ENCODE peak calls at places on chromosome 2, in four cellular contexts. One of them, this sample, is unnamed.

GRCh38 chr2:190965580-190966222 is 48.3 kb downstream of the STAT1 start:
- DNase-seq in K562: no peak
- DNase-seq in GM12878: no peak
- DNase-seq in HepG2: peak; percentile 13
- DNase-seq in this sample: no peak

GRCh38 chr2:239299218-239299939 is 101.4 kb downstream of the HDAC4 start:
- DNase-seq in K562: no peak
- DNase-seq in GM12878: no peak
- DNase-seq in HepG2: peak; percentile 87
- DNase-seq in this sample: no peak

GRCh38 chr2:64646007-64646880 is 7.5 kb downstream of the SERTAD2 start:
- DNase-seq in K562: peak; percentile 91
- DNase-seq in GM12878: peak; percentile 69
- DNase-seq in HepG2: peak; percentile 63
- DNase-seq in this sample: peak; percentile 41

GRCh38 chr2:43219383-43220228 is 6.8 kb downstream of the ZFP36L2 start:
- DNase-seq in K562: peak; percentile 93
- DNase-seq in GM12878: peak; percentile 80
- DNase-seq in HepG2: peak; percentile 87
- DNase-seq in this sample: peak; percentile 93

GRCh38 chr2:226124548-226125011 is 675.0 kb downstream of the IRS1 start:
- DNase-seq in K562: no peak
- DNase-seq in GM12878: no peak
- DNase-seq in HepG2: peak; percentile 56
- DNase-seq in this sample: no peak

GRCh38 chr2:67574230-67574629 is 177.1 kb downstream of the ETAA1 start:
- DNase-seq in K562: no peak
- DNase-seq in GM12878: no peak
- DNase-seq in HepG2: no peak
- DNase-seq in this sample: peak; percentile 8

GRCh38 chr2:78979380-78980238 is 45.9 kb upstream of the REG3G start:
- DNase-seq in K562: peak; percentile 57
- DNase-seq in GM12878: no peak
- DNase-seq in HepG2: peak; percentile 53
- DNase-seq in this sample: no peak

GRCh38 chr2:240295256-240296103 is 140.0 kb upstream of the GPC1 start:
- DNase-seq in K562: no peak
- DNase-seq in GM12878: no peak
- DNase-seq in HepG2: no peak
- DNase-seq in this sample: no peak

GRCh38 chr2:220293966-220294365 is 666.5 kb downstream of the SLC4A3 start:
- DNase-seq in K562: no peak
- DNase-seq in GM12878: no peak
- DNase-seq in HepG2: no peak
- DNase-seq in this sample: no peak

GRCh38 chr2:74374509-74375205 is 5.5 kb downstream of the DCTN1 start:
- DNase-seq in K562: peak; percentile 76
- DNase-seq in GM12878: no peak
- DNase-seq in HepG2: no peak
- DNase-seq in this sample: no peak

GRCh38 chr2:40400336-40400953 is 51.4 kb downstream of the SLC8A1 start:
- DNase-seq in K562: no peak
- DNase-seq in GM12878: no peak
- DNase-seq in HepG2: no peak
- DNase-seq in this sample: no peak

GRCh38 chr2:33213244-33213643 is 263.2 kb upstream of the RASGRP3 start:
- DNase-seq in K562: no peak
- DNase-seq in GM12878: no peak
- DNase-seq in HepG2: no peak
- DNase-seq in this sample: no peak

GRCh38 chr2:29376541-29376940 is 261.3 kb downstream of the CLIP4 start:
- DNase-seq in K562: no peak
- DNase-seq in GM12878: no peak
- DNase-seq in HepG2: no peak
- DNase-seq in this sample: no peak

GRCh38 chr2:72263781-72264060 is 116.1 kb upstream of the CYP26B1 start:
- DNase-seq in K562: no peak
- DNase-seq in GM12878: no peak
- DNase-seq in HepG2: no peak
- DNase-seq in this sample: no peak

GRCh38 chr2:150341982-150342680 is 145.3 kb downstream of the RND3 start:
- DNase-seq in K562: no peak
- DNase-seq in GM12878: no peak
- DNase-seq in HepG2: no peak
- DNase-seq in this sample: no peak

GRCh38 chr2:120910069-120910468 is 174.4 kb downstream of the GLI2 start:
- DNase-seq in K562: no peak
- DNase-seq in GM12878: no peak
- DNase-seq in HepG2: no peak
- DNase-seq in this sample: no peak

GRCh38 chr2:9771481-9772017 is 71.7 kb upstream of the TAF1B start:
- DNase-seq in K562: no peak
- DNase-seq in GM12878: no peak
- DNase-seq in HepG2: peak; percentile 44
- DNase-seq in this sample: peak; percentile 74

GRCh38 chr2:201859886-201860285 is 53.5 kb downstream of the CDK15 start:
- DNase-seq in K562: no peak
- DNase-seq in GM12878: no peak
- DNase-seq in HepG2: no peak
- DNase-seq in this sample: no peak

GRCh38 chr2:60219536-60219935 is 333.9 kb downstream of the BCL11A start:
- DNase-seq in K562: no peak
- DNase-seq in GM12878: no peak
- DNase-seq in HepG2: no peak
- DNase-seq in this sample: no peak

GRCh38 chr2:135742307-135742838 is 718 bp downstream of the UBXN4 start:
- DNase-seq in K562: peak; percentile 68
- DNase-seq in GM12878: no peak
- DNase-seq in HepG2: peak; percentile 65
- DNase-seq in this sample: peak; percentile 54

GRCh38 chr2:160909781-160910242 is 250.4 kb upstream of the TANK start:
- DNase-seq in K562: no peak
- DNase-seq in GM12878: no peak
- DNase-seq in HepG2: no peak
- DNase-seq in this sample: no peak

GRCh38 chr2:160910681-160911080 is 249.5 kb upstream of the TANK start:
- DNase-seq in K562: no peak
- DNase-seq in GM12878: no peak
- DNase-seq in HepG2: no peak
- DNase-seq in this sample: no peak

GRCh38 chr2:160908157-160908556 is 252.1 kb upstream of the TANK start:
- DNase-seq in K562: no peak
- DNase-seq in GM12878: no peak
- DNase-seq in HepG2: no peak
- DNase-seq in this sample: no peak

GRCh38 chr2:160905862-160906261 is 254.4 kb upstream of the TANK start:
- DNase-seq in K562: no peak
- DNase-seq in GM12878: no peak
- DNase-seq in HepG2: no peak
- DNase-seq in this sample: no peak

DNA sequence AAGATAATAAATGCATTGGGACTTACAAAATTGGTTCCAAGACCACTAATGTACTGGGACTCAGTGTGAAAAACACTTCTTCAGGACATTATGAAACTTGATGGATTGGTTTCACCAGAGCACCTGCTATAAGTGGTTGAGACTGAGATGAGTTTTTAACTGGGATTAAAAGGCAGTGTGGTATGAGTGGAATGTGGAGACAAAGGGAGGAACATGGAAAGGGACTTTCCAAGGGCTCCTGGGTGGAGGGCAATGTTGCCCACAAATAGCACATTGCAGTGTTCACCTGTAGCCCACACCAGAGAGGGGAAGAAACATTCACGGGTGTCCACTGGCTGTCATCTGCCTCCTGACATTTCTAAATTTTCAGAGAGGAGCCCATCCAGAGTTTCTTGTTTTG is 253.3 kb upstream of the TANK start:
- DNase-seq in K562: no peak
- DNase-seq in GM12878: no peak
- DNase-seq in HepG2: no peak
- DNase-seq in this sample: peak; percentile 10
- TF ChIP-seq CHD4 in K562: no peak
- TF ChIP-seq CHD4 in GM12878: no peak
- TF ChIP-seq CHD4 in HepG2: no peak
- TF ChIP-seq CHD4 in this sample: no peak

DNA sequence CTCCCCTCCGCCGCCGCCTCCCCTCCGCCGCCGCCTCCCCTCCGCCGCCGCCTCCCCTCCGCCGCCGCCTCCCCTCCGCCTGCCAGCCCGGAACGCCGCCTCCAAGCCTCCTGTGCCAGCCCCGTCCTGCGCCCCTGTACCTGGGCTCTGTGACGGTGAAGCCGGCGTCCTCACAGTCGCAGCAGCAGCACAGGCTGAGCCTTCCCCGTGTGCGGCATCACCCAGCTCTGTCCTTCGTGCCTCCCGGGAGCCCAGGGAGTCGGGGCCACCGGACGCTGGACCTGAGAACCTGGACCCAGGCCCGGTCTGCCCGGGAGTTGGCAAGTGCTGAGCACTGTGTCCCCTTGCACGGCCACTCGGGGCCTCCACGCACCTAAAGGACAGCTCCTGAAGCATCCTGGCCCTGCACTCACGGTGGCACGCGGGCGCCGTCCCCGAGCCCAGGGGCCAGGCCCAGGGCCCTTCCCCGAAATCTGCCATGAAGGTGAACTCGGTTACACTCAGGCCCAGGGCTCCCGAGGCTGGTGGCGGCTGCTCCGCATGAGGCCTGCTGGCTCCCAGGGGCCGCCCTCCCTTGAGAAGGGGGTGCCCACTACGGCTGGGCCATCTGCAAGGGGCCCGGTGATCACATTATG is 32.9 kb downstream of the RTP5 start:
- DNase-seq in K562: no peak
- DNase-seq in GM12878: no peak
- DNase-seq in HepG2: no peak
- DNase-seq in this sample: no peak
- H3K4me3 ChIP-seq in K562: no peak overlapping the region
- H3K4me3 ChIP-seq in GM12878: no peak overlapping the region
- H3K4me3 ChIP-seq in HepG2: no peak overlapping the region
- H3K4me3 ChIP-seq in this sample: no peak overlapping the region

GRCh38 chr2:46297546-46298271 is 502 bp downstream of the EPAS1 start:
- DNase-seq in K562: peak; percentile 79
- DNase-seq in GM12878: no peak
- DNase-seq in HepG2: peak; percentile 59
- DNase-seq in this sample: peak; percentile 78

GRCh38 chr2:46294185-46294836 is 2.9 kb upstream of the EPAS1 start:
- DNase-seq in K562: peak; percentile 54
- DNase-seq in GM12878: no peak
- DNase-seq in HepG2: no peak
- DNase-seq in this sample: peak; percentile 60

GRCh38 chr2:46298272-46298521 is 990 bp downstream of the EPAS1 start:
- DNase-seq in K562: no peak
- DNase-seq in GM12878: no peak
- DNase-seq in HepG2: no peak
- DNase-seq in this sample: no peak

GRCh38 chr2:46296840-46297545 is at the start of gene EPAS1:
- DNase-seq in K562: peak; percentile 93
- DNase-seq in GM12878: peak; percentile 8
- DNase-seq in HepG2: peak; percentile 84
- DNase-seq in this sample: peak; percentile 89

GRCh38 chr2:46296216-46296839 is 879 bp upstream of the EPAS1 start:
- DNase-seq in K562: no peak
- DNase-seq in GM12878: no peak
- DNase-seq in HepG2: no peak
- DNase-seq in this sample: peak; percentile 43
- TF ChIP-seq BHLHE40 in K562: no peak
- TF ChIP-seq BHLHE40 in GM12878: no peak
- TF ChIP-seq BHLHE40 in HepG2: no peak
- TF ChIP-seq BHLHE40 in this sample: no peak

GRCh38 chr2:212841426-212841825 is 302.8 kb upstream of the ERBB4 start:
- DNase-seq in K562: no peak
- DNase-seq in GM12878: no peak
- DNase-seq in HepG2: no peak
- DNase-seq in this sample: no peak

GRCh38 chr2:212845941-212846340 is 305.5 kb downstream of the IKZF2 start:
- DNase-seq in K562: no peak
- DNase-seq in GM12878: no peak
- DNase-seq in HepG2: no peak
- DNase-seq in this sample: no peak

GRCh38 chr2:212842544-212843185 is 304.1 kb upstream of the ERBB4 start:
- DNase-seq in K562: no peak
- DNase-seq in GM12878: no peak
- DNase-seq in HepG2: no peak
- DNase-seq in this sample: no peak

GRCh38 chr2:212843409-212844199 is 305.0 kb upstream of the ERBB4 start:
- DNase-seq in K562: no peak
- DNase-seq in GM12878: no peak
- DNase-seq in HepG2: no peak
- DNase-seq in this sample: no peak
- TF ChIP-seq CHD4 in K562: no peak
- TF ChIP-seq CHD4 in GM12878: no peak
- TF ChIP-seq CHD4 in HepG2: no peak
- TF ChIP-seq CHD4 in this sample: no peak

This sample was measured in A549.